ENCODE peak calls at places on chromosome 22, in eight cellular contexts. T, A, H, S, P, B, R and O are unnamed samples.

GRCh38 chr22:48564995-48565394 is 1262.7 kb downstream of the BRD1 start:
- DNase-seq in S (no peak), H (no peak), B (no peak), R (no peak), P (no peak), A (no peak), T (no peak), O (no peak)

GRCh38 chr22:30079952-30080533 is at the start of gene HORMAD2:
- DNase-seq in P (peak), B (peak), A (no peak), S (no peak), T (no peak), R (no peak), H (no peak), O (no peak)

GRCh38 chr22:45014658-45015057 is 4.9 kb upstream of the PHF21B start:
- DNase-seq in A (no peak), B (no peak), T (no peak), R (no peak), S (no peak), H (no peak), P (no peak), O (no peak)

GRCh38 chr22:49748514-49748913 is 79.2 kb downstream of the BRD1 start:
- DNase-seq in A (no peak), T (no peak), H (no peak), R (no peak), B (no peak), P (no peak), S (no peak), O (no peak)

GRCh38 chr22:35352214-35353111 is 28.4 kb upstream of the HMOX1 start:
- DNase-seq in S (no peak), R (no peak), H (peak), A (no peak), T (peak), P (no peak), B (peak), O (peak)

GRCh38 chr22:34526681-34527080 is 539.3 kb upstream of the ISX start:
- DNase-seq in A (no peak), S (no peak), R (no peak), T (no peak), B (no peak), P (no peak), H (no peak), O (no peak)

GRCh38 chr22:22449819-22450218 is 58.7 kb downstream of the ZNF280B start:
- DNase-seq in P (no peak), S (no peak), H (no peak), R (no peak), B (no peak), T (no peak), A (no peak), O (no peak)

GRCh38 chr22:50247748-50248147 is 2.9 kb upstream of the TUBGCP6 start:
- DNase-seq in A (peak), T (no peak), S (no peak), R (no peak), H (no peak), B (peak), P (no peak), O (no peak)

GRCh38 chr22:26701323-26701722 is 43.9 kb downstream of the MIAT start:
- DNase-seq in A (no peak), B (no peak), T (no peak), S (no peak), P (no peak), H (no peak), R (no peak), O (no peak)

GRCh38 chr22:30868663-30869385 is 99.8 kb downstream of the MORC2 start:
- DNase-seq in P (no peak), A (no peak), R (no peak), S (peak), T (no peak), B (peak), H (no peak), O (no peak)

GRCh38 chr22:27093422-27093821 is 436.0 kb downstream of the MIAT start:
- DNase-seq in T (no peak), B (no peak), H (no peak), A (no peak), S (no peak), R (no peak), P (no peak), O (no peak)

GRCh38 chr22:48783821-48784266 is 1043.8 kb downstream of the BRD1 start:
- DNase-seq in S (no peak), A (no peak), P (no peak), T (no peak), B (no peak), R (no peak), H (peak), O (no peak)

GRCh38 chr22:35424761-35425160 is 24.8 kb downstream of the MCM5 start:
- DNase-seq in R (no peak), T (no peak), B (no peak), A (no peak), H (no peak), P (no peak), S (no peak), O (no peak)

GRCh38 chr22:22746963-22747933 is 102.8 kb downstream of the GGTLC2 start:
- DNase-seq in A (no peak), S (no peak), B (no peak), H (no peak), T (no peak), R (no peak), P (no peak), O (no peak)

GRCh38 chr22:27990879-27991278 is 71.8 kb upstream of the PITPNB start:
- DNase-seq in P (peak), B (peak), T (peak), H (peak), R (no peak), S (peak), A (peak), O (peak)

GRCh38 chr22:43925433-43926348 is 2.1 kb downstream of the PNPLA3 start:
- DNase-seq in T (no peak), A (no peak), B (no peak), R (no peak), P (no peak), H (peak), S (no peak), O (no peak)

GRCh38 chr22:44097263-44098020 is 73.3 kb downstream of the PARVB start:
- DNase-seq in B (no peak), A (no peak), T (no peak), S (no peak), P (no peak), R (no peak), H (no peak), O (no peak)

GRCh38 chr22:23520875-23521441 is 59.1 kb downstream of the IGLL1 start:
- DNase-seq in T (peak), B (no peak), A (no peak), H (peak), P (no peak), R (no peak), S (peak), O (no peak)

GRCh38 chr22:48310740-48311139 is 1516.9 kb downstream of the BRD1 start:
- DNase-seq in A (no peak), B (no peak), P (no peak), S (no peak), H (no peak), R (no peak), T (no peak), O (no peak)

GRCh38 chr22:31692186-31692886 is 30.3 kb upstream of the PISD start:
- DNase-seq in A (no peak), P (no peak), H (no peak), S (no peak), T (no peak), B (no peak), R (no peak), O (peak)

GRCh38 chr22:30860176-30861105 is 108.1 kb downstream of the MORC2 start:
- DNase-seq in A (no peak), P (no peak), R (no peak), S (peak), T (no peak), H (no peak), B (no peak), O (no peak)

GRCh38 chr22:42515896-42516295 is 3.7 kb downstream of the RRP7A start:
- DNase-seq in R (no peak), A (no peak), S (no peak), B (no peak), T (no peak), H (peak), P (no peak), O (no peak)

GRCh38 chr22:42520663-42521546 is 1.3 kb upstream of the RRP7A start:
- DNase-seq in R (no peak), T (no peak), P (no peak), S (no peak), H (peak), B (no peak), A (no peak), O (no peak)

GRCh38 chr22:42522546-42522945 is 3.0 kb upstream of the RRP7A start:
- DNase-seq in T (no peak), A (no peak), B (no peak), P (no peak), R (no peak), S (no peak), H (no peak), O (no peak)

DNA sequence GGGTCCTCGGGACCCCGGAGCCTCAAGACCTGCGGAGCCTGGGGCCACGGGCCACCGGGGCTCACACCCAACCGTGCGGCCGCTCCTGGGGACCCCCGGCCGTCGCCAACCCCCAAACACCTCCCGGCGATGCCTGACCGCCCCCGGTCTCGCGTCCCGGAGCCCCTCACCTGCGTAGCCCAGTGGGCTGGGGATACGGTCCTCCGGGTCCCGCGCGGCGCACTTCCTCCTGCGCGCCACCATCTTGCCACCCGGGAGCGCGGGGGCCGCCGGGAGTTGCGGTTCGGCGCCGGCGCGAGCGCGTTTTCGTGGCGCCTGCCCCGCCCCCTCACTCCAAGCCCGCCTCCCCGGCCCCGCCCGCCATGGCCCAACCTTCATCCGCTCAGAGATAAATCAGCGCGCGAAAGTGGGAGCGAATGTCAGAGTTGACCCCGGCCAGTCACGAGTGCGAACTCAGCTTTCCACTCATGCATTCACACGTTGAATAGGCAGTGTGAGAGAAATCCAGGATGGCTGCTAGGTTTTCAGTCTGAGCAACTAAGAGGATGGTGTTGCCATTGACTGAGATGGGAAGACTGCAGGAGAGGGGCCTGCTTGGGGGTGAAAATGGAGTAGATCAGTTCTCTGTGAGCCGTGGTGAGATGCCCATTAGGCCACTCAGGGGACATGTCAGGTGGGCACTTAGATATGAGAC is at the start of gene RRP7A:
- DNase-seq in P (no peak), A (no peak), H (peak), S (peak), B (peak), R (no peak), T (peak), O (peak)
- TF ChIP-seq POLR2A in P (peak), A (no peak), H (no peak), S (peak), B (peak), R (peak), T (peak), O (peak)

GRCh38 chr22:17919276-17920144 is 104.9 kb downstream of the MICAL3 start:
- DNase-seq in T (no peak), S (no peak), R (no peak), H (no peak), P (no peak), A (no peak), B (no peak), O (no peak)
- TF ChIP-seq MAX in T (no peak), S (no peak), R (no peak), H (no peak), P (no peak), A (no peak), B (no peak), O (no peak)

DNA sequence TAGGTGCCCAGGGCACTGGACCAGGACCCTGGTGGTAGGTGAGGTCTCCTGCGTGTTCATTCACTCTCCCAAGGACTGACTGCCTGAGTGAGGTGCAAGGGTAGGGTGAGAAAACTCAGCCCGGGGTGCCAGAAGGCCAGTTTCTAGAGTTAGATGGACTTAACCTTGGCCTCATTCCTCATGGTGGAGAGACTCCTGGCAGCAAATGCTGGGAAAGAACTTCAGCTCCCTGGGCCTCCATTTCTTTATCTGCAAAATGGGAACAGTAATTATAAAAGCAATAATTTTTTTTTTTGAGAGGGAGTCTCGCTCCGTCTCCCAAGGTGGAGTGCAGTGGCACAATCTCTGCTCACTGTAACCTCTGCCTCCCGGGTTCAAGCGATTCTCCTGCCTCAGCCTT is 47.7 kb downstream of the TRIOBP start:
- DNase-seq in P (no peak), B (no peak), A (no peak), T (no peak), S (no peak), R (no peak), H (no peak), O (no peak)
- TF ChIP-seq CTCF in P (peak), B (no peak), A (peak), T (no peak), S (no peak), R (no peak), H (no peak), O (no peak)

GRCh38 chr22:46074771-46075551 is 75.4 kb upstream of the PPARA start:
- DNase-seq in S (no peak), R (no peak), A (no peak), B (no peak), T (no peak), P (no peak), H (no peak), O (no peak)

GRCh38 chr22:46072030-46072881 is 78.1 kb upstream of the PPARA start:
- DNase-seq in H (no peak), A (no peak), T (no peak), R (no peak), B (peak), S (no peak), P (no peak), O (peak)

GRCh38 chr22:46075764-46076531 is 74.4 kb upstream of the PPARA start:
- DNase-seq in S (no peak), A (no peak), H (no peak), R (no peak), B (no peak), P (no peak), T (no peak), O (no peak)

GRCh38 chr22:46072981-46073682 is 77.2 kb upstream of the PPARA start:
- DNase-seq in P (no peak), H (no peak), A (no peak), R (no peak), T (no peak), B (no peak), S (no peak), O (peak)

DNA sequence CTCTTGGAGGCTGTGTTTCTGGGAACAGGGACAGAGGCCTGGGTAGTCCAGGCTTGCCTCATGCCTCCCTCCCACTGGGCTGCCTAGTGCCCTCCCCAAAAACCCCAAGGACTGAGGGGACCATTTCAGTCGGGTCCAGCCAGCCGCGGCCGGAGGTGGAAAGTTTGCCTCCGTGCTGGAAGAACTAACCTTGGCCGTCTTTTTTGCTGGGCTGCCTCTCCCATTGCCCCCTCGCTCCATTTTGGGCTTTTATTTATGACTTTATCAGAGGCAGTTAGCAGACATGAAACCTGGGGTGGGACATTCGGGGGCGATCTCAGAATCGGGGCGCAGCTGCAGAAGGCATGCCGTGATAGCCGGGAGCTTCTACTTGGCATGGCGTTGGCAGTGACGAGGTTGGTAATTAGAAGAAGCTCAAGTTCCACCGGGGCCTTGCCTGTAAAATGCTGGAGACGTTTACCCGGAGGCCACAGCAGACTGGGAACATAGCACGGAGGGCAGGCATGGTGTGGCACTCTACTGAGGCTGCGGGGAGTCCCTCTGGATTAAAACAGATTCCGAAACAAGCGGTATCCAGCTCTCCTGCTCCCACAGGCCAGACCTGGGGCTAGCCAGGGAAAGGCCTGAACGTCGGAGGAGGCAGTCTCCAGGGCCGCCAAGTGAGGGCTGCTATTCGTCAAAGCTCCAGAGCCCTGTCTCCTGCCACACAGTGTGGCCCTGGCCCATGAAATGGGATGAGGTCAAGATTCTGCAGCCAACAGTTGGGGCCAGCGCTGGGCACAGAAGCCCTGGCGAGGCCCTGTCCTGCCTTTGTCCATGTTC is 76.4 kb upstream of the PPARA start:
- DNase-seq in P (no peak), S (no peak), H (no peak), B (peak), R (no peak), A (no peak), T (no peak), O (peak)
- TF ChIP-seq POLR2A in P (no peak), S (no peak), H (no peak), B (no peak), R (no peak), A (no peak), T (no peak), O (no peak)

GRCh38 chr22:39470462-39471335 is 13.9 kb downstream of the MGAT3 start:
- DNase-seq in T (no peak), B (no peak), H (peak), S (peak), A (no peak), R (no peak), P (no peak), O (no peak)
- TF ChIP-seq MAX in T (no peak), B (no peak), H (no peak), S (no peak), A (no peak), R (no peak), P (no peak), O (no peak)

GRCh38 chr22:40408718-40409612 is 38.6 kb downstream of the SGSM3 start:
- DNase-seq in S (no peak), T (no peak), B (no peak), A (no peak), H (no peak), P (no peak), R (no peak), O (no peak)
- TF ChIP-seq CTCF in S (no peak), T (no peak), B (no peak), A (no peak), H (no peak), P (no peak), R (no peak), O (no peak)

GRCh38 chr22:46737976-46738641 is at the start of gene CERK:
- DNase-seq in T (peak), R (no peak), S (peak), B (peak), A (no peak), P (no peak), H (peak), O (peak)
- TF ChIP-seq POLR2A in T (peak), R (peak), S (no peak), B (peak), A (peak), P (no peak), H (no peak), O (no peak)

GRCh38 chr22:36435516-36436415 is 45.7 kb downstream of the TXN2 start:
- DNase-seq in P (no peak), A (no peak), T (no peak), H (peak), R (peak), B (no peak), S (no peak), O (no peak)
- TF ChIP-seq MAX in P (no peak), A (no peak), T (no peak), H (no peak), R (no peak), B (no peak), S (no peak), O (no peak)

GRCh38 chr22:38923463-38924196 is 33.8 kb upstream of the APOBEC3A start:
- DNase-seq in P (no peak), R (no peak), B (peak), T (peak), S (peak), A (peak), H (peak), O (no peak)
- TF ChIP-seq CTCF in P (no peak), R (no peak), B (no peak), T (no peak), S (peak), A (peak), H (peak), O (no peak)